ENCODE peak calls at places on chromosomes 13 and 19, in four cellular contexts. Z is astrocyte of the cerebellum, L is Peyer's patch, Q is OCI-LY7. W is an unnamed sample.

GRCh38 chr13:91557328-91557727 is 158.9 kb downstream of the GPC5 start:
- DNase-seq in Q (no peak), Z (no peak), L (no peak), W (no peak)

GRCh38 chr13:108463365-108463764 is 166.0 kb upstream of the MYO16 start:
- DNase-seq in Q (no peak), L (no peak), Z (peak), W (no peak)

GRCh38 chr19:19061491-19061890 is 2.3 kb upstream of the SLC25A42 start:
- DNase-seq in Q (no peak), Z (no peak), L (no peak), W (no peak)

GRCh38 chr13:67192751-67193150 is 37.4 kb downstream of the PCDH9 start:
- DNase-seq in Q (no peak), L (no peak), Z (no peak), W (no peak)

GRCh38 chr13:37383856-37384255 is 214.7 kb downstream of the POSTN start:
- DNase-seq in L (no peak), Z (no peak), Q (no peak), W (no peak)

GRCh38 chr13:74681891-74682290 is 547.7 kb upstream of the KLF12 start:
- DNase-seq in Z (no peak), L (no peak), Q (no peak), W (no peak)

GRCh38 chr13:45548281-45548680 is 67.3 kb downstream of the ERICH6B start:
- DNase-seq in Q (no peak), L (no peak), Z (no peak), W (no peak)

GRCh38 chr19:43470288-43470687 is 4.9 kb upstream of the LYPD3 start:
- DNase-seq in Q (no peak), L (no peak), Z (no peak), W (no peak)

GRCh38 chr13:41603917-41604316 is 146.6 kb downstream of the RGCC start:
- DNase-seq in Z (no peak), L (peak), Q (no peak), W (no peak)

GRCh38 chr13:93788456-93788855 is 561.8 kb downstream of the GPC6 start:
- DNase-seq in Z (no peak), L (no peak), Q (no peak), W (no peak)

GRCh38 chr19:37654525-37654832 is 786 bp downstream of the ZFP30 start:
- DNase-seq in Q (peak), Z (peak), L (no peak), W (no peak)

GRCh38 chr13:98486412-98486811 is 90.5 kb downstream of the STK24 start:
- DNase-seq in Z (no peak), Q (no peak), L (no peak), W (no peak)

GRCh38 chr13:50712469-50712868 is 131.0 kb downstream of the DLEU7 start:
- DNase-seq in Z (no peak), L (no peak), Q (no peak), W (no peak)
- H3K4me3 ChIP-seq in Z (no peak), L (no peak), Q (no peak), W (no peak)

GRCh38 chr13:64640002-64640401 is 2590.1 kb downstream of the PCDH9 start:
- DNase-seq in Q (no peak), Z (no peak), L (no peak), W (no peak)

GRCh38 chr13:64639206-64639605 is 2590.9 kb downstream of the PCDH9 start:
- DNase-seq in L (no peak), Z (no peak), Q (no peak), W (no peak)

GRCh38 chr13:64648293-64648692 is 2581.8 kb downstream of the PCDH9 start:
- DNase-seq in L (no peak), Z (no peak), Q (no peak), W (no peak)

DNA sequence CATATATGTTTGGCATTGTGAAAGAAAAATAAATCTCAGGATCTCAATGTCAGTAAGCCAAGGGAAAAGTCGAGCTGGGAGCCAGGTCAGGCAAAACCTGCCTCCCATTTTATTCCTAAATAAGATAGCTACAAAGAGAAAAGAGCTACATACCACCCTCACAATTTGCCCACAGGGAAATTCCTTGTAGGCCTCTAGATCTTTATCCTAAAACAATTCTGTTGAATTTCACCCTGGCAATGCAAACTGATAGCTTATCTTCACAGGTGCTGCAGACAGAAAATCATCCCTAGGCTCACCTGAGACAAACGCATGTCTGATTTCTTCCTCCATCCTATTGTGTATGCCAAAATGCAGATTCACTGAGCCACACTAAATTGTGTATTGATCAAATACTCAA is 2587.1 kb downstream of the PCDH9 start:
- DNase-seq in L (no peak), Z (no peak), Q (no peak), W (no peak)
- TF ChIP-seq CTCF in L (no peak), Z (no peak), Q (no peak), W (no peak)

GRCh38 chr13:27772651-27773425 is 19.4 kb upstream of the GSX1 start:
- DNase-seq in L (no peak), Z (no peak), Q (no peak), W (no peak)

GRCh38 chr13:27775943-27776342 is 16.3 kb upstream of the GSX1 start:
- DNase-seq in L (no peak), Q (no peak), Z (no peak), W (no peak)

GRCh38 chr13:27774169-27774568 is 18.1 kb upstream of the GSX1 start:
- DNase-seq in L (no peak), Q (peak), Z (no peak), W (no peak)

GRCh38 chr13:27774651-27775050 is 17.6 kb upstream of the GSX1 start:
- DNase-seq in Q (peak), Z (no peak), L (no peak), W (no peak)

GRCh38 chr13:27770809-27771208 is 21.5 kb upstream of the GSX1 start:
- DNase-seq in Z (no peak), Q (peak), L (peak), W (no peak)
- H3K4me3 ChIP-seq in Z (no peak), Q (no peak), L (no peak), W (no peak)

GRCh38 chr13:48476674-48477073 is 56.2 kb downstream of the RCBTB2 start:
- DNase-seq in Z (no peak), L (no peak), Q (no peak), W (no peak)

GRCh38 chr13:48477191-48477855 is 55.6 kb downstream of the RCBTB2 start:
- DNase-seq in L (no peak), Q (no peak), Z (no peak), W (no peak)

GRCh38 chr13:48476215-48476614 is 56.7 kb downstream of the RCBTB2 start:
- DNase-seq in Z (no peak), Q (no peak), L (no peak), W (no peak)

GRCh38 chr13:48478401-48478800 is 54.5 kb downstream of the RCBTB2 start:
- DNase-seq in Z (no peak), L (no peak), Q (no peak), W (peak)

GRCh38 chr13:48475230-48475629 is 57.6 kb downstream of the RCBTB2 start:
- DNase-seq in Q (no peak), L (no peak), Z (no peak), W (no peak)
- TF ChIP-seq CTCF in Q (peak), L (no peak), Z (no peak), W (no peak)

DNA sequence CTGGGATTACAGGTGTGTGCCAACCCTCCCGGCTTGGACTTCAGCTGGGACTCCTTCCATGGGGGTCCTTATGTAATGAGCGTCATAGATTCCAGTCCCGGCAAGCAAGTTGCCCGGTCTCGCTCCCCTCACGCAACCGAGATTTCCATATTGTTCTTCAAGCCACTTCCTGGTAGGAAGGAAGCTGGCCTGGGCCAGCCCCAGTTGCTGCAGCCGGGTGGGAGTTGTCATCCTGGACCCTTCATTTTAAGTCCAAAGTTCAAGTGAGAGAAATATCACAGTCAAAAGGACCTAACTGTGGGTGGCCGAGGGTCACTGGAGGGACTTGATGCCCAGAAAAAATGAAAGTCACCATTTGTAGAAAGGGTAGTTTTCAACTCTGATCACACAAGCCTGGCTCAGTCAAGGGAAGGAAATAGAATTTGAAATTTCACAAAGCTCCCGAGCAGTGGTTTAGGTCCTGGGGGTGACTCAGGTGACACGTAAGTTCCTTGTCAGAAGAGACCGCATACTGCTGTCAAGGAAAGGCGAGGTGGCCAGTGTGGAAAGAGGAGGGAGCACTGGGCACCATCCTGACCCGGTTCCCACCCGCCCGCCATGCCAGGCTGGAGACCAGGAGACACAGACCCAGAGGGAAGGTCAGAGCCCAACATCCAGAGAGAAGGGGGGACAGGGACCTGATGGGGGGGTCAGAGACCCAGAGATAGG is 5.3 kb downstream of the FGF21 start:
- DNase-seq in Q (no peak), L (no peak), Z (no peak), W (no peak)
- H3K4me3 ChIP-seq in Q (no peak), L (no peak), Z (no peak), W (no peak)

GRCh38 chr19:11321206-11322126 is 18.0 kb downstream of the RAB3D start:
- DNase-seq in Z (no peak), Q (no peak), L (no peak), W (no peak)
- TF ChIP-seq CTCF in Z (no peak), Q (peak), L (no peak), W (no peak)

GRCh38 chr19:2883686-2884439 is 16.7 kb downstream of the ZNF556 start:
- DNase-seq in Q (peak), Z (no peak), L (no peak), W (no peak)

GRCh38 chr19:2885736-2886135 is 15.0 kb upstream of the ZNF57 start:
- DNase-seq in L (no peak), Z (no peak), Q (no peak), W (no peak)

GRCh38 chr19:2887391-2887914 is 13.3 kb upstream of the ZNF57 start:
- DNase-seq in L (no peak), Q (peak), Z (peak), W (peak)

DNA sequence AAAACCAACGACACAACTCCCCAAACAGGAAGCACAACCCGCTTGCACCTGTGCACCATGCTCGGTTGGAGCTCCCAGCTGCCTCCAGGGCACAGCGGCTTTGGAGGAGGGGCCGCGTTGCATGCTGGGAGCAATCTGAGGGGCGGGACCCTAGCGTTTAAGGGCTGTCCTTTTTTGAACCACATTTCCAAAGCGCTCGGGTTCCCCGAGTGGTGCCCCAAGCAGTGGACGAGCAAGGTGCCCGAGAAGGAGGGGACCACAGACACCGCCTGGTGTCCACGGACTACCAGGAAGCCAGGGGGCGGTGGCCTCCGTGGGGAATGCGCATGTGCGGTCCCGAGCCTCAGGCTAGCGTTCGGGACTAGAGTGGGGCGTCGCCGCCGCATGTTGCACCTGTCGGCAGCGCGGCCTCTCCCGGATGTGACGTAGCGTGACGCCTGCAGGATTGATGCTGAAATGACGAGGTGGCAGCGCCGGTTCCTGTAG is 11.9 kb upstream of the ZNF57 start:
- DNase-seq in Z (no peak), Q (peak), L (peak), W (no peak)
- H3K4me3 ChIP-seq in Z (no peak), Q (peak), L (peak), W (peak)

DNA sequence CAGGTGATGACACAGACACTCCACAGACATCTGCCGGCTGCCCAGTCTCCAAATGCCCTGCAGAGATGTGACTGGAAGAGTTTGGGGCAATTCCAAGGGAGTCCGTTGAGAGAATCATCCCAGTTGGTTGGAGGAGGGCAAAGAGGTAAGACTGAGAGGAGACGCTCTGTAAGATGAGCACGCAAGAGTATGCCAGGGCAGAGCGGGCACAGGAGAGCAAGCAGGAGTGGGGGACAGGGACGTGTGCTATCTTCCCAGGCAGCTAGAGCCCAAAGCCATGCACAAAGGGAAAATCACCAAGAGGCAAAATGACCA is 156.3 kb upstream of the TSHZ3 start:
- DNase-seq in Z (no peak), Q (no peak), L (no peak), W (no peak)
- TF ChIP-seq CTCF in Z (no peak), Q (no peak), L (no peak), W (no peak)

DNA sequence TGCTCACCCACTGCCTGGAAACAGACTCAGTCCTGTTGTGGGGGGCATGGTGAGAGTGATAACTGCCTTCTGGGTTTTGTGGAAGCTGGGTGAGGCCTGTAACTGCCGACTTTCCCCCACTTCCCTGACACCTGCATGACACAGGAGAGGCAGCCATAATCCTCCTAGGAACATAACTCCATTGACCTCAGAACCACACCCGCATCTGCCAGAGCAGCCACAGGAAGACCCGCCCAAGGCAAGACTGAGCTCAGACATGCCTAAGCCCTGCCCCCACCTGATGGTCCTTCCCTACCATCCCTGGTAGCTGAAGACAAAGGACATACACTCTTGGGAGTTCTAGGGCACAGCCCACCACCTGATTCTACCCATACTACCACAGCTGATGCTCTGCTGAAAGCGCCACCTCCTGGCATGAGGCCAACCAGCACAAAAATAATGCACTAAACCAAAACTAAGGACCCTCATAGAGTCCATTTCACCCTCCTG is 326.7 kb downstream of the RBM26 start:
- DNase-seq in Z (no peak), Q (peak), L (no peak), W (no peak)
- H3K4me3 ChIP-seq in Z (no peak), Q (no peak), L (no peak), W (no peak)

GRCh38 chr13:101875091-101875490 is 422.6 kb downstream of the ITGBL1 start:
- DNase-seq in Z (no peak), L (no peak), Q (no peak), W (no peak)

GRCh38 chr13:101880581-101880980 is 428.1 kb downstream of the ITGBL1 start:
- DNase-seq in Q (no peak), Z (no peak), L (no peak), W (no peak)

GRCh38 chr13:101875717-101876393 is 423.4 kb downstream of the ITGBL1 start:
- DNase-seq in Z (peak), Q (no peak), L (no peak), W (peak)

GRCh38 chr13:101881593-101881992 is 429.1 kb downstream of the ITGBL1 start:
- DNase-seq in L (no peak), Z (no peak), Q (no peak), W (no peak)

DNA sequence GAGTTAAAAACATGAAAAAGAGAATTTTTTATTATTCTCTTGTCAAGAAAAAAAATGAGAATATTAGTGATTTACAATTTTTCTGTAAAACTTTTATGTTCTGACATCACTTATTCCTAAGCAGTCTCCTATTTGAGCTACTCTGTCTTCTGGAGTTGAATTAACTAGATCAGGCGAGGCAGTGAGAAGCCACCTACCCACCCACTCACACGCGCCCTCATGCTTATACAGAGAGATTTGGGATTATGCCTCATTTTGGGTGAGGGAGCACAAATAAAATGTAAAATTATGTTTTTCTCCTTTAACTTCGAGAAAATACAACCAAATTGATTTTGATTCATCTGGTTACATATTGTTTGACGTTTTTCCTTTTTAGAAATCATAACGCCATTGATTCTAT is 424.5 kb downstream of the ITGBL1 start:
- DNase-seq in Q (no peak), Z (no peak), L (no peak), W (no peak)
- TF ChIP-seq CTCF in Q (no peak), Z (no peak), L (no peak), W (no peak)

W was measured in AG09309.